ENCODE peak calls at places on chromosome 1, in six cellular contexts. D is activated CD4-positive, alpha-beta T cell treated with anti-CD3 and anti-CD28 coated beads for 1 hour; U is stimulated activated naive CD8-positive, alpha-beta T cell treated with anti-CD3 and anti-CD28 coated beads, Interleukin-15, Interleukin-2, amounts not matched to agents 100 U/mL and 50 U/mL, for 24 hours; N is iPS DF 19.7; Y is fibroblast of lung; J is esophagus muscularis mucosa. B is an unnamed sample.

GRCh38 chr1:31062867-31063380 is 2.6 kb downstream of the PUM1 start:
- DNase-seq in D (no peak), U (no peak), N (no peak), Y (no peak), J (no peak), B (no peak)

GRCh38 chr1:93353286-93353685 is 7.6 kb downstream of the DR1 start:
- DNase-seq in D (no peak), U (no peak), N (no peak), Y (peak; percentile 33), J (no peak), B (no peak)

GRCh38 chr1:24765308-24765988 is 20.2 kb downstream of the CLIC4 start:
- DNase-seq in D (no peak), U (no peak), N (no peak), Y (peak; percentile 73), J (peak; percentile 21), B (no peak)

GRCh38 chr1:107950434-107950833 is 14.5 kb downstream of the VAV3 start:
- DNase-seq in D (no peak), U (no peak), N (no peak), Y (no peak), J (no peak), B (no peak)

GRCh38 chr1:245283001-245283400 is 128.2 kb downstream of the KIF26B start:
- DNase-seq in D (no peak), U (no peak), N (no peak), Y (no peak), J (peak; percentile 87), B (no peak)

GRCh38 chr1:188350104-188350503 is 1521.4 kb downstream of the PLA2G4A start:
- DNase-seq in D (no peak), U (no peak), N (no peak), Y (no peak), J (no peak), B (no peak)

GRCh38 chr1:169698976-169699375 is 12.4 kb downstream of the SELL start:
- DNase-seq in D (no peak), U (no peak), N (no peak), Y (no peak), J (no peak), B (no peak)

GRCh38 chr1:119327436-119328155 is 41.0 kb upstream of the HAO2 start:
- DNase-seq in D (no peak), U (peak; percentile 43), N (no peak), Y (peak; percentile 18), J (no peak), B (peak; percentile 19)

GRCh38 chr1:175742790-175743459 is 470 bp downstream of the TNR start:
- DNase-seq in D (no peak), U (no peak), N (peak; percentile 72), Y (peak; percentile 38), J (no peak), B (no peak)

GRCh38 chr1:53262000-53262399 is 23.7 kb upstream of the MAGOH start:
- DNase-seq in D (no peak), U (no peak), N (no peak), Y (no peak), J (no peak), B (no peak)

GRCh38 chr1:93672069-93672468 is 9.6 kb downstream of the BCAR3 start:
- DNase-seq in D (no peak), U (no peak), N (no peak), Y (peak; percentile 84), J (no peak), B (no peak)

GRCh38 chr1:60281360-60281932 is 207.9 kb upstream of the C1orf87 start:
- DNase-seq in D (no peak), U (peak; percentile 16), N (peak; percentile 57), Y (peak; percentile 81), J (no peak), B (no peak)

GRCh38 chr1:5351366-5351765 is 640.9 kb downstream of the NPHP4 start:
- DNase-seq in D (no peak), U (no peak), N (no peak), Y (no peak), J (no peak), B (no peak)

GRCh38 chr1:233113009-233113712 is 162.8 kb downstream of the NTPCR start:
- DNase-seq in D (no peak), U (peak; percentile 37), N (peak; percentile 86), Y (peak; percentile 100), J (no peak), B (no peak)

GRCh38 chr1:205680073-205680851 is at the start of gene SLC45A3:
- DNase-seq in D (no peak), U (peak; percentile 68), N (no peak), Y (no peak), J (no peak), B (no peak)

GRCh38 chr1:29709711-29710169 is 473.4 kb downstream of the PTPRU start:
- DNase-seq in D (no peak), U (no peak), N (no peak), Y (peak; percentile 88), J (no peak), B (no peak)

GRCh38 chr1:59058681-59059441 is 238.0 kb upstream of the FGGY start:
- DNase-seq in D (no peak), U (no peak), N (no peak), Y (no peak), J (no peak), B (no peak)

GRCh38 chr1:53413175-53414001 is 45.8 kb upstream of the DMRTB1 start:
- DNase-seq in D (peak; percentile 34), U (peak; percentile 70), N (no peak), Y (peak; percentile 95), J (no peak), B (no peak)

GRCh38 chr1:9601942-9602793 is 13.5 kb downstream of the TMEM201 start:
- DNase-seq in D (no peak), U (no peak), N (no peak), Y (no peak), J (no peak), B (no peak)

GRCh38 chr1:7831458-7831857 is 21.4 kb downstream of the UTS2 start:
- DNase-seq in D (no peak), U (no peak), N (no peak), Y (no peak), J (no peak), B (no peak)

GRCh38 chr1:224427346-224427745 is 7.3 kb downstream of the WDR26 start:
- DNase-seq in D (no peak), U (no peak), N (no peak), Y (peak; percentile 87), J (no peak), B (no peak)

B was measured in activated B cell treated with CpG ODN at 0.5 μM for 24 hours.